ENCODE peak calls at places on chromosomes 6 and 20, in nine cellular contexts. T, U, W, S, P, Y, O, H and Z are unnamed samples.

GRCh38 chr20:51497542-51498467 is 44.7 kb downstream of the NFATC2 start:
- DNase-seq in U (no peak), H (peak), Y (peak), S (no peak), P (no peak), W (no peak), O (no peak), T (no peak), Z (peak)

GRCh38 chr20:63296411-63297299 is 3.7 kb downstream of the COL20A1 start:
- DNase-seq in Y (no peak), P (no peak), S (no peak), U (no peak), O (no peak), H (no peak), T (no peak), W (no peak), Z (no peak)

GRCh38 chr6:150202404-150202803 is 59.6 kb downstream of the PPP1R14C start:
- DNase-seq in P (no peak), Y (no peak), W (peak), T (no peak), O (no peak), S (peak), U (no peak), H (peak), Z (no peak)

GRCh38 chr6:3756516-3757010 is 5.0 kb upstream of the PXDC1 start:
- DNase-seq in P (no peak), T (no peak), W (no peak), S (no peak), O (no peak), U (no peak), Y (no peak), H (no peak), Z (no peak)

GRCh38 chr6:112061605-112062004 is 7.7 kb downstream of the CCN6 start:
- DNase-seq in P (no peak), Y (no peak), T (no peak), S (peak), H (no peak), W (peak), O (no peak), U (no peak), Z (no peak)

GRCh38 chr6:155120034-155120433 is 124.9 kb downstream of the TIAM2 start:
- DNase-seq in T (no peak), U (peak), H (peak), W (no peak), S (no peak), Y (no peak), O (no peak), P (no peak), Z (no peak)

GRCh38 chr6:55212147-55212546 is 37.8 kb downstream of the HCRTR2 start:
- DNase-seq in W (no peak), O (no peak), S (no peak), H (no peak), P (no peak), T (no peak), U (no peak), Y (no peak), Z (no peak)

GRCh38 chr6:138089325-138089724 is 17.9 kb downstream of the PERP start:
- DNase-seq in O (no peak), W (no peak), H (no peak), T (no peak), S (no peak), P (no peak), Y (no peak), U (no peak), Z (no peak)

GRCh38 chr6:111727798-111728197 is 122.1 kb upstream of the TRAF3IP2 start:
- DNase-seq in Y (no peak), T (no peak), H (no peak), U (no peak), P (no peak), O (no peak), W (no peak), S (no peak), Z (no peak)

GRCh38 chr6:148157841-148158240 is 184.8 kb upstream of the SASH1 start:
- DNase-seq in S (peak), H (no peak), T (no peak), O (no peak), W (no peak), U (no peak), P (no peak), Y (no peak), Z (no peak)

GRCh38 chr20:20009784-20010253 is 7.3 kb upstream of the NAA20 start:
- DNase-seq in U (peak), P (no peak), O (no peak), W (no peak), H (peak), T (no peak), Y (no peak), S (no peak), Z (no peak)

GRCh38 chr20:8709627-8710026 is 359.3 kb upstream of the PLCB4 start:
- DNase-seq in U (no peak), H (no peak), T (no peak), O (no peak), Y (no peak), P (no peak), W (peak), S (no peak), Z (no peak)

GRCh38 chr6:37807656-37808055 is 11.9 kb upstream of the ZFAND3 start:
- DNase-seq in W (peak), P (peak), T (no peak), S (peak), U (peak), O (no peak), H (peak), Y (no peak), Z (no peak)

GRCh38 chr6:71107935-71108420 is 151.1 kb upstream of the B3GAT2 start:
- DNase-seq in S (peak), O (no peak), P (peak), U (no peak), H (no peak), W (peak), T (no peak), Y (no peak), Z (no peak)

GRCh38 chr20:33032555-33032954 is 1.1 kb downstream of the BPIFB6 start:
- DNase-seq in U (no peak), H (no peak), T (no peak), S (no peak), P (no peak), Y (no peak), W (no peak), O (no peak), Z (no peak)

GRCh38 chr6:44105146-44105545 is 22.1 kb downstream of the MRPL14 start:
- DNase-seq in U (no peak), T (no peak), P (no peak), O (no peak), W (no peak), S (peak), Y (no peak), H (no peak), Z (no peak)

GRCh38 chr6:149013932-149014331 is 267.1 kb downstream of the UST start:
- DNase-seq in S (no peak), T (no peak), H (peak), O (no peak), Y (no peak), W (no peak), P (no peak), U (no peak), Z (no peak)

GRCh38 chr6:104539173-104539572 is 320.5 kb downstream of the HACE1 start:
- DNase-seq in H (no peak), S (no peak), Y (no peak), U (no peak), W (no peak), P (no peak), T (no peak), O (no peak), Z (no peak)

GRCh38 chr20:63754008-63754407 is 14.4 kb downstream of the SLC2A4RG start:
- DNase-seq in S (no peak), U (no peak), P (no peak), H (no peak), O (no peak), T (no peak), W (no peak), Y (no peak), Z (no peak)

GRCh38 chr20:50690562-50690978 is 772 bp downstream of the RIPOR3 start:
- DNase-seq in T (no peak), H (no peak), S (no peak), O (no peak), W (no peak), Y (no peak), P (no peak), U (no peak), Z (no peak)

GRCh38 chr20:35562541-35563110 is 20.7 kb downstream of the ERGIC3 start:
- DNase-seq in Y (no peak), T (no peak), U (no peak), O (no peak), H (no peak), W (no peak), P (no peak), S (no peak), Z (no peak)

GRCh38 chr6:169838291-169839028 is 87.0 kb downstream of the ERMARD start:
- DNase-seq in O (no peak), T (no peak), S (no peak), W (no peak), U (no peak), H (peak), P (no peak), Y (no peak), Z (no peak)

GRCh38 chr20:52060794-52061714 is 130.5 kb downstream of the ZFP64 start:
- DNase-seq in T (no peak), H (peak), Y (no peak), W (peak), S (peak), O (no peak), P (no peak), U (peak), Z (no peak)

GRCh38 chr6:147156799-147157382 is 47.3 kb upstream of the STXBP5 start:
- DNase-seq in W (no peak), O (no peak), T (no peak), U (no peak), S (no peak), P (no peak), Y (no peak), H (no peak), Z (no peak)

GRCh38 chr6:52377538-52378221 is 15.7 kb downstream of the PAQR8 start:
- DNase-seq in H (no peak), P (no peak), W (no peak), U (no peak), Y (no peak), O (no peak), S (no peak), T (no peak), Z (no peak)

GRCh38 chr6:168928012-168928411 is 325.6 kb downstream of the THBS2 start:
- DNase-seq in U (no peak), O (no peak), S (no peak), Y (no peak), H (peak), P (no peak), W (no peak), T (no peak), Z (no peak)